ENCODE peak calls at places on chromosomes 5 and 9, in four cellular contexts. V is K562, B is H1, O is SK-N-SH. N is an unnamed sample.

GRCh38 chr5:43215073-43215631 is 23.1 kb downstream of the NIM1K start:
- DNase-seq in V (no peak), B (no peak), O (no peak), N (no peak)

GRCh38 chr5:53381-54174 is 38.4 kb upstream of the PLEKHG4B start:
- DNase-seq in V (peak), B (peak), O (peak), N (peak)

GRCh38 chr9:24464321-24464951 is 81.3 kb downstream of the IZUMO3 start:
- DNase-seq in V (no peak), B (peak), O (no peak), N (no peak)

GRCh38 chr9:108844391-108844790 is 11.4 kb downstream of the ACTL7B start:
- DNase-seq in V (no peak), B (no peak), O (no peak), N (no peak)

GRCh38 chr9:129900263-129901041 is 65.2 kb downstream of the USP20 start:
- DNase-seq in V (no peak), B (no peak), O (no peak), N (no peak)

GRCh38 chr9:99682870-99683269 is 138.8 kb upstream of the NR4A3 start:
- DNase-seq in V (no peak), B (no peak), O (no peak), N (no peak)

GRCh38 chr5:175682664-175683063 is 24.8 kb downstream of the HRH2 start:
- DNase-seq in V (no peak), B (no peak), O (no peak), N (no peak)

GRCh38 chr9:116365056-116365471 is 211.5 kb downstream of the PAPPA start:
- DNase-seq in V (no peak), B (no peak), O (peak), N (no peak)

GRCh38 chr5:133897431-133897830 is 71.0 kb downstream of the C5orf15 start:
- DNase-seq in V (no peak), B (no peak), O (no peak), N (no peak)

GRCh38 chr5:123089971-123090640 is 1.1 kb downstream of the PRDM6 start:
- DNase-seq in V (no peak), B (peak), O (peak), N (peak)

GRCh38 chr9:16871358-16872151 is 1.1 kb upstream of the BNC2 start:
- DNase-seq in V (no peak), B (peak), O (peak), N (peak)

GRCh38 chr9:35660966-35661413 is 2.9 kb downstream of the CCDC107 start:
- DNase-seq in V (no peak), B (no peak), O (no peak), N (no peak)

GRCh38 chr5:541148-541887 is 17.1 kb upstream of the SLC9A3 start:
- DNase-seq in V (peak), B (peak), O (no peak), N (peak)

GRCh38 chr5:78341445-78341844 is 19.0 kb upstream of the SCAMP1 start:
- DNase-seq in V (no peak), B (no peak), O (no peak), N (no peak)

GRCh38 chr9:127522727-127523126 is 71.4 kb downstream of the LRSAM1 start:
- DNase-seq in V (no peak), B (no peak), O (no peak), N (no peak)

GRCh38 chr5:81789033-81789432 is 38.1 kb upstream of the SSBP2 start:
- DNase-seq in V (peak), B (no peak), O (no peak), N (no peak)

GRCh38 chr5:66807743-66808142 is 211.6 kb downstream of the MAST4 start:
- DNase-seq in V (no peak), B (no peak), O (peak), N (no peak)

GRCh38 chr9:91033802-91034201 is 232.2 kb downstream of the SYK start:
- DNase-seq in V (peak), B (peak), O (no peak), N (peak)

GRCh38 chr5:39257554-39257953 is 38.2 kb upstream of the FYB1 start:
- DNase-seq in V (no peak), B (no peak), O (no peak), N (no peak)

GRCh38 chr5:16437974-16438373 is 27.6 kb downstream of the ZNF622 start:
- DNase-seq in V (no peak), B (no peak), O (no peak), N (no peak)

GRCh38 chr5:82749453-82749852 is 327.7 kb downstream of the TMEM167A start:
- DNase-seq in V (no peak), B (no peak), O (peak), N (no peak)

GRCh38 chr5:10513501-10514442 is 50.1 kb upstream of the ANKRD33B start:
- DNase-seq in V (no peak), B (peak), O (no peak), N (peak)

GRCh38 chr9:134065720-134066419 is 2.0 kb downstream of the BRD3 start:
- DNase-seq in V (peak), B (no peak), O (peak), N (no peak)

GRCh38 chr5:113054899-113055298 is 78.3 kb downstream of the DCP2 start:
- DNase-seq in V (no peak), B (no peak), O (no peak), N (no peak)

GRCh38 chr5:61281686-61282085 is 50.4 kb upstream of the ZSWIM6 start:
- DNase-seq in V (no peak), B (no peak), O (no peak), N (no peak)

GRCh38 chr9:137435980-137436760 is 5.0 kb downstream of the ENTPD8 start:
- DNase-seq in V (peak), B (no peak), O (peak), N (peak)

GRCh38 chr5:34576849-34577248 is 79.3 kb upstream of the RAI14 start:
- DNase-seq in V (no peak), B (no peak), O (no peak), N (no peak)

GRCh38 chr5:158705901-158706300 is 393.8 kb downstream of the EBF1 start:
- DNase-seq in V (no peak), B (no peak), O (no peak), N (no peak)

GRCh38 chr9:80878556-80878955 is 810.8 kb downstream of the TLE1 start:
- DNase-seq in V (no peak), B (no peak), O (no peak), N (no peak)

GRCh38 chr5:6820851-6821479 is 107.7 kb downstream of the TENT4A start:
- DNase-seq in V (peak), B (peak), O (peak), N (peak)

GRCh38 chr9:278651-279050 is 64.0 kb downstream of the DOCK8 start:
- DNase-seq in V (no peak), B (no peak), O (no peak), N (no peak)

GRCh38 chr9:35716236-35716635 is 15.8 kb downstream of the TLN1 start:
- DNase-seq in V (no peak), B (no peak), O (no peak), N (no peak)

DNA sequence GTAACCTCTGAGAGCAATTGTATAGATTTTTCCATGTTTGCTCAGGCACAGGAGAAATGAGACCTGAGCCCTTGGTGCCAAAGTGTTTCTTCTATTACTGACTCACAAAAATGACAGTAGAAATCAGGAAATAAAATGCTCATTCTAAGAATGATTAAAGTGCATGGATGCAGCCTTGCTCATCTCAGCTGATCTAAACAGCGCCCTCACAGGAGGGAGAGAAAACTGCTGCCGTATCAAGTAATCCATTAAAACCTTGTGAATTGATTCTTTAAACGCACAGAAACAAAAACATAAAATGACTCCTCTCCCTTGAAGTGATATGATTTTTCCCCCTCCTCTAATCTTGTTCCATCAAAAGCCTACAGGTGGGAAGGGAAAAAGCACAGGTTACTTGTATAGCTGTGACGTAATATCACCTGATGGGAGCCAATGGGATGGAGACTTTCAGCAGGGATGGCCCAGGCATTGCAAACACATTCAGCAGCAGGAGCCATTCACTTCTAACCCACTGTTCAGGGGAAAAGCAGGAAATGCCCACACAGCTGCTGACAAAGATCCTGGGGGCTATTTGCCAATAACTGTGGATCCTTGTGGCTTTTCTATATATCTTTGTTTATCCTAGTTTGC is 76.7 kb downstream of the PLCXD3 start:
- DNase-seq in V (peak), B (peak), O (no peak), N (peak)
- TF ChIP-seq TEAD4 in V (no peak), B (no peak), O (no peak), N (no peak)

GRCh38 chr5:141475625-141476131 is at the start of gene PCDHGC3:
- DNase-seq in V (no peak), B (peak), O (peak), N (peak)
- TF ChIP-seq TEAD4 in V (no peak), B (no peak), O (no peak), N (no peak)

DNA sequence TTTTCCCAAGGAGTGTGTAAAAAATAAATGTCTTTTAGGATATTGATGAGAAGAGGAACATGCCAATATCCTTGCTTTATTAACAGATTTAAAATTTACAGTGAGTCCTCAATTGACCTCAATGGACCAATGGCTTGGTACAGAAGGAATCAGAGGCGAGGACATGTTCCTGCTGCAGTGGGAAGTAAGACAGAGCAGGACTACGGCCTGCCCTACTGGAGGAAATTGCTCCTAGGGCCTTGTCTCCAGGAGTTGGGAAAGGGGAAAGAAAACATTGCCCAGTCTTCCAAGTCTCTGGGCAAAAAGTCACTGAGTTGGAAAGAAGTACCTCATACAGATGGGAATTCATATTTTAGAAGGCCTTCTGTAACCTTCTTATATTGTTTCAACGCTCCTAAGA is 33.1 kb upstream of the UGT3A2 start:
- DNase-seq in V (no peak), B (no peak), O (no peak), N (no peak)
- TF ChIP-seq TEAD4 in V (no peak), B (no peak), O (no peak), N (no peak)

GRCh38 chr9:87270241-87271234 is 227.1 kb upstream of the DAPK1 start:
- DNase-seq in V (no peak), B (no peak), O (peak), N (no peak)
- TF ChIP-seq TEAD4 in V (no peak), B (no peak), O (no peak), N (no peak)

DNA sequence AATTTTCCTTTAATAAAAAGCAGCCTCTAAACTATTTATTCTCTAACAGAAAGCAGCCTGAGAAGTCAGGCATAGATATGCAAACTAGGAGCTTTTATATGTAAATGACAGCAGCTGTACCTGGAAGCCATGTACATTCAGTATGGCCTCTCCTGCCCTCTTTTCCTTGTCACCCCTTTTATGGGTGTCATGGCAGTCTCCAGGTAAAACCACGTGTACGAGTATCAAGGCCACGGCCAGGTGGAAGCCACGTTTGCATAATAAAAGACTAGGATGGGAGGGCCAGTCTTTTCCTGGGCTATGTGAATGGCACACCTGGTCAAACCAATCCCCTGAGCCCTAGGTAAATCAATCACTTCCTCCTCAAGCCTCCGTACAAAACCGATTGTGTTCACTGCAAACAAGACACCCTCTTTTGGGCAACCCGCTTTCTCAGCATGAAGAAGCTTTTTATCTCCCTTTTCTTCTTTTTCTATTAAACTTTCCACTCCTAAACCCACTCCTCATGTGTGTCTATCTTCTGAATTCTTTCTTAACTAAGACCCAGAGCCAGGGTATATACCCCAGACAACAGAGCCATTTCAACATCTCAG is 419.5 kb upstream of the CTNND2 start:
- DNase-seq in V (no peak), B (peak), O (no peak), N (peak)
- TF ChIP-seq TEAD4 in V (no peak), B (no peak), O (no peak), N (no peak)

DNA sequence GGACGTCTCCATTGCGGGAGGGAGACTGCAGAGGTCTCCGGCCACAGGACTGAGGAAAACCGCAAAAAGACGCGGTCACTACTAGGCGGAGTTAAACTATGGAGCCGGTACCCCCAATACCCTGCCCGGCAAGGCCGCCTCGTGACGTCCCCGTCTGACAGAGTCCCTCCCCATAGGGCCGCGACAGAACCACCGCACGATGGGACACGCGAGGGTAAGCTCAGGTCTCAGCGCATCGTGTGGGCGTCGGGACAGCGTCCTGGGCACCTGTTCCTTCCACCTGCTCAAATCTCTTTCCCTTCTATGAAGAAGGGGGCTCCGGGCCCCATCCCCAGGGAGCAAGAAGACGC is 35.2 kb upstream of the GLDC start:
- DNase-seq in V (no peak), B (no peak), O (peak), N (peak)
- TF ChIP-seq TEAD4 in V (no peak), B (no peak), O (no peak), N (no peak)